ENCODE peak calls at places on chromosomes 3 and 15, in ten cellular contexts. U is HFF-Myc; F is CD8-positive, alpha-beta T cell; B is B cell; R is mesothelial cell of epicardium; Z is HFFc6; H is MCF 10A; C is mucosa of descending colon; M is H9; D is neural progenitor cell. O is an unnamed sample.

GRCh38 chr3:168165390-168166269 is 69.9 kb upstream of the GOLIM4 start:
- DNase-seq in C (peak), D (peak), F (no peak), R (no peak), Z (peak), B (peak), M (peak), H (peak), U (peak), O (peak)

GRCh38 chr3:13414040-13414729 is 5.9 kb downstream of the NUP210 start:
- DNase-seq in R (no peak), D (no peak), U (no peak), C (peak), H (peak), Z (no peak), F (peak), B (peak), M (no peak), O (no peak)

GRCh38 chr3:99500485-99500884 is 137.9 kb upstream of the COL8A1 start:
- DNase-seq in U (no peak), Z (no peak), B (no peak), C (no peak), F (no peak), M (no peak), R (no peak), H (no peak), D (no peak), O (no peak)

GRCh38 chr3:45647148-45647619 is 42.0 kb upstream of the SACM1L start:
- DNase-seq in B (no peak), M (no peak), F (no peak), H (peak), R (no peak), U (no peak), C (peak), D (no peak), Z (peak), O (peak)

GRCh38 chr3:60501303-60501702 is 749.9 kb downstream of the FHIT start:
- DNase-seq in B (no peak), H (no peak), C (no peak), Z (no peak), F (no peak), R (no peak), U (no peak), D (no peak), M (no peak), O (no peak)

GRCh38 chr15:91435108-91435507 is 335.1 kb downstream of the SV2B start:
- DNase-seq in M (no peak), R (no peak), Z (no peak), U (no peak), F (no peak), H (no peak), D (no peak), C (no peak), B (no peak), O (no peak)

GRCh38 chr3:133237380-133237779 is 162.5 kb upstream of the BFSP2 start:
- DNase-seq in H (no peak), D (no peak), U (no peak), R (no peak), M (no peak), C (no peak), F (no peak), Z (no peak), B (no peak), O (no peak)

GRCh38 chr3:119380697-119381096 is 82.7 kb downstream of the TMEM39A start:
- DNase-seq in Z (no peak), C (peak), M (no peak), H (peak), B (no peak), R (no peak), D (no peak), F (no peak), U (no peak), O (no peak)

GRCh38 chr3:194949592-194949991 is 263.9 kb downstream of the FAM43A start:
- DNase-seq in Z (no peak), R (no peak), F (no peak), D (no peak), H (no peak), M (no peak), C (no peak), B (no peak), U (no peak), O (no peak)

GRCh38 chr3:184567924-184568590 is 6.5 kb downstream of the EPHB3 start:
- DNase-seq in C (peak), U (peak), F (no peak), D (no peak), Z (no peak), M (no peak), B (no peak), H (no peak), R (no peak), O (no peak)

GRCh38 chr3:181909241-181909640 is 197.5 kb downstream of the SOX2 start:
- DNase-seq in R (no peak), Z (no peak), U (no peak), M (no peak), C (no peak), F (no peak), H (no peak), B (no peak), D (no peak), O (no peak)

GRCh38 chr3:7166460-7166859 is 305.5 kb downstream of the GRM7 start:
- DNase-seq in R (no peak), Z (no peak), H (no peak), U (no peak), D (no peak), C (no peak), B (no peak), M (no peak), F (no peak), O (no peak)

GRCh38 chr15:58726867-58727266 is 22.6 kb downstream of the ADAM10 start:
- DNase-seq in H (no peak), B (no peak), U (no peak), Z (no peak), C (no peak), D (no peak), F (no peak), R (no peak), M (no peak), O (no peak)

GRCh38 chr3:53696401-53697172 is 149.6 kb downstream of the CHDH start:
- DNase-seq in F (no peak), D (no peak), C (no peak), M (no peak), U (no peak), H (peak), B (no peak), R (no peak), Z (no peak), O (no peak)

GRCh38 chr3:58063424-58063823 is 55.2 kb downstream of the FLNB start:
- DNase-seq in B (no peak), M (no peak), D (no peak), F (no peak), H (peak), R (no peak), C (peak), Z (peak), U (no peak), O (no peak)

GRCh38 chr3:40523781-40524180 is 979 bp upstream of the ZNF621 start:
- DNase-seq in R (no peak), B (no peak), F (no peak), D (peak), U (no peak), M (no peak), C (no peak), Z (no peak), H (peak), O (no peak)

GRCh38 chr3:189721873-189722665 is 90.9 kb downstream of the TP63 start:
- DNase-seq in U (no peak), C (no peak), Z (no peak), M (no peak), D (no peak), R (no peak), H (no peak), B (no peak), F (no peak), O (no peak)

GRCh38 chr3:29478671-29479070 is 197.8 kb downstream of the RBMS3 start:
- DNase-seq in C (no peak), F (no peak), D (no peak), R (no peak), H (no peak), B (no peak), M (no peak), Z (peak), U (no peak), O (peak)

GRCh38 chr3:178284180-178284579 is 252.1 kb upstream of the KCNMB2 start:
- DNase-seq in B (no peak), H (no peak), F (no peak), C (no peak), D (no peak), R (no peak), M (no peak), U (no peak), Z (no peak), O (no peak)

GRCh38 chr15:70493376-70493775 is 270.0 kb downstream of the UACA start:
- DNase-seq in H (no peak), M (no peak), R (no peak), D (no peak), B (no peak), Z (no peak), U (no peak), C (no peak), F (no peak), O (no peak)

GRCh38 chr3:11718582-11719405 is 75.1 kb upstream of the VGLL4 start:
- DNase-seq in C (peak), B (peak), Z (peak), F (peak), M (no peak), H (peak), R (peak), U (no peak), D (peak), O (no peak)

GRCh38 chr3:64916937-64917336 is 229.1 kb upstream of the ADAMTS9 start:
- DNase-seq in Z (no peak), C (no peak), H (no peak), D (no peak), R (no peak), M (peak), F (no peak), U (no peak), B (no peak), O (no peak)

GRCh38 chr3:183430325-183430957 is 2.0 kb upstream of the MCF2L2 start:
- DNase-seq in H (no peak), Z (no peak), M (no peak), U (no peak), R (no peak), C (no peak), F (no peak), B (no peak), D (no peak), O (no peak)

GRCh38 chr3:146125946-146126345 is 35.0 kb downstream of the PLOD2 start:
- DNase-seq in Z (peak), H (peak), C (no peak), F (no peak), R (no peak), D (no peak), B (no peak), M (no peak), U (no peak), O (peak)

GRCh38 chr3:169871129-169871886 is 1.6 kb upstream of the LRRC31 start:
- DNase-seq in D (no peak), M (no peak), H (peak), C (peak), B (no peak), R (no peak), U (no peak), F (no peak), Z (no peak), O (no peak)

GRCh38 chr3:176491084-176491483 is 706.2 kb downstream of the TBL1XR1 start:
- DNase-seq in D (no peak), Z (no peak), F (no peak), U (no peak), H (no peak), B (no peak), C (no peak), M (no peak), R (no peak), O (no peak)

GRCh38 chr3:101340591-101340990 is 20.2 kb upstream of the IMPG2 start:
- DNase-seq in M (no peak), C (no peak), Z (peak), F (no peak), R (no peak), B (no peak), U (peak), D (no peak), H (no peak), O (peak)

GRCh38 chr3:150049317-150049716 is 78.6 kb upstream of the PFN2 start:
- DNase-seq in M (no peak), R (no peak), U (no peak), H (peak), C (no peak), Z (peak), F (no peak), B (no peak), D (no peak), O (no peak)

GRCh38 chr15:34241376-34242350 is 16.8 kb downstream of the EMC4 start:
- DNase-seq in U (no peak), F (no peak), D (peak), B (peak), M (no peak), C (peak), R (no peak), H (peak), Z (peak), O (no peak)

GRCh38 chr3:146163584-146163983 is 2.6 kb upstream of the PLOD2 start:
- DNase-seq in M (no peak), Z (peak), C (no peak), B (no peak), D (no peak), R (no peak), F (no peak), H (peak), U (no peak), O (peak)

GRCh38 chr3:61358364-61358763 is 107.1 kb upstream of the FHIT start:
- DNase-seq in H (no peak), F (no peak), M (no peak), B (no peak), C (peak), U (no peak), D (no peak), R (no peak), Z (no peak), O (no peak)

GRCh38 chr3:138140940-138141339 is 8.8 kb upstream of the A4GNT start:
- DNase-seq in F (no peak), D (no peak), R (no peak), H (no peak), Z (no peak), B (no peak), M (no peak), C (no peak), U (no peak), O (no peak)

GRCh38 chr15:49154799-49155109 is 645 bp downstream of the COPS2 start:
- DNase-seq in U (no peak), B (no peak), F (no peak), R (no peak), C (no peak), M (no peak), D (no peak), H (no peak), Z (no peak), O (no peak)

GRCh38 chr3:38146504-38146903 is 8.0 kb downstream of the MYD88 start:
- DNase-seq in C (no peak), D (no peak), M (no peak), U (no peak), F (no peak), B (no peak), Z (no peak), R (no peak), H (no peak), O (no peak)

GRCh38 chr3:191143224-191143623 is 55.8 kb upstream of the OSTN start:
- DNase-seq in U (no peak), R (no peak), B (no peak), F (no peak), H (peak), D (peak), C (no peak), M (no peak), Z (no peak), O (no peak)

GRCh38 chr3:16311960-16312451 is 47.0 kb downstream of the OXNAD1 start:
- DNase-seq in U (no peak), B (no peak), C (peak), Z (no peak), F (peak), M (no peak), R (no peak), D (no peak), H (no peak), O (no peak)

GRCh38 chr15:63349156-63349555 is 32.5 kb downstream of the CA12 start:
- DNase-seq in M (no peak), U (no peak), D (no peak), C (no peak), B (no peak), R (no peak), F (no peak), H (peak), Z (no peak), O (no peak)

GRCh38 chr3:79937567-79937966 is 169.8 kb upstream of the ROBO1 start:
- DNase-seq in M (no peak), R (no peak), D (peak), U (no peak), B (no peak), Z (no peak), H (peak), C (no peak), F (no peak), O (no peak)

GRCh38 chr3:9091811-9092210 is 128.5 kb upstream of the RAD18 start:
- DNase-seq in Z (no peak), F (no peak), B (no peak), H (no peak), U (no peak), D (no peak), C (no peak), R (no peak), M (no peak), O (no peak)

GRCh38 chr3:9088431-9089353 is 125.4 kb upstream of the RAD18 start:
- DNase-seq in M (no peak), U (no peak), B (no peak), Z (no peak), R (no peak), C (peak), H (peak), D (no peak), F (no peak), O (no peak)

GRCh38 chr3:9087831-9088413 is 124.7 kb upstream of the RAD18 start:
- DNase-seq in U (no peak), M (no peak), H (no peak), Z (no peak), D (no peak), B (no peak), F (no peak), R (no peak), C (no peak), O (no peak)
- TF ChIP-seq CTCF in U (no peak), M (no peak), H (no peak), Z (no peak), D (no peak), B (no peak), F (no peak), R (no peak), C (no peak), O (no peak)

DNA sequence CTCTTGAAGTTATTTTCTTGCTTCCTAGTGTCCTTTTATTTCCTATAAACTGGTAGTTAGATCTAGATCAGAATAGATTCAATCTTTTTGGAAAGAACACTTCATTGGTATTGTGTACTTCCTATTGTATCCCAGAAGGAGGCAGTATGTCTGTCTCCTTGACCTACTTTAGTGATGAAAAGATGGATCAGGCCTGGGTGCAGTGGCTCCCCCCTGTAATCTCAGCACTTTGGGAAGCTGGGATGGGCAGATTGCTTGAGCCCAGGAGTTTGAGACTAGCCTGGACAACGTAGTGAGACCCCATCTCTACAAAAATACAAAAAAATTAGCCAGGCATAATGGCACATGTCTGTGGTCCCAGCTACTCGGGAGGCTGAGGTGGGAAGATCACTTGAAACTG is 12.0 kb downstream of the BSN start:
- DNase-seq in H (peak), M (no peak), F (no peak), U (no peak), D (no peak), R (no peak), Z (no peak), C (no peak), B (no peak), O (no peak)
- TF ChIP-seq CTCF in H (peak), M (peak), F (no peak), U (no peak), D (peak), R (no peak), Z (peak), C (no peak), B (no peak), O (peak)

GRCh38 chr3:126936110-126936509 is 46.8 kb upstream of the PLXNA1 start:
- DNase-seq in R (no peak), M (no peak), B (no peak), C (no peak), Z (no peak), F (no peak), U (no peak), D (no peak), H (no peak), O (no peak)
- TF ChIP-seq CTCF in R (no peak), M (no peak), B (no peak), C (no peak), Z (no peak), F (no peak), U (no peak), D (no peak), H (no peak), O (no peak)

DNA sequence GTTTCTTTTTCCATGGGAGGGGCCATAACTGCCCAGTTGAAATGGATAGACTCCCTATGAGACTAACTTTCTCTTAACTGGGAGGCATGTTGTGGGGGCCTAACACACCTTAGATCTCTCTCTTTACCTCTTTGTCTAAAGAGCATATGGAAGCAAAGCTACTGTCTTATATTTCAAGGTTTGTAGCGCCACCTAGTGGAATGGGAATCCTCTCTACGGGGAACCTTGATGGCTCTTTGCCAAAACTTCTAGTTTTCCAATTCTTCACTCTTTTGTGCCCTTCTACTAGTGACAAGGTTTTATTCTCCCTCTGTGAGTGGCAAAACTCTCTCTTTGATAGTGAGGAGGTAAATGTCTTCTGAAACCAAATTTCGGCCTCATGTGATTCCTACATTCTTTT is 1030.4 kb upstream of the CADM2 start:
- DNase-seq in F (no peak), H (peak), M (no peak), D (peak), Z (no peak), B (no peak), R (no peak), U (no peak), C (no peak), O (no peak)
- TF ChIP-seq CTCF in F (no peak), H (peak), M (peak), D (peak), Z (peak), B (no peak), R (peak), U (peak), C (no peak), O (no peak)